ENCODE peak calls at places on chromosomes 4 and X, in four cellular contexts. T is pancreas, C is mesendoderm, X is NCI-H1436 treated with DMSO at 0.1 percent for 48 hours. B is an unnamed sample.

GRCh38 chr4:81164623-81165416 is 50.2 kb downstream of the PRKG2 start:
- DNase-seq in T (no peak), C (no peak), X (no peak), B (no peak)

GRCh38 chr4:122718265-122718664 is 14.2 kb upstream of the BBS12 start:
- DNase-seq in T (no peak), C (no peak), X (no peak), B (no peak)

GRCh38 chr4:136150046-136150445 is 1382.2 kb downstream of the PCDH18 start:
- DNase-seq in T (no peak), C (peak; percentile 35), X (no peak), B (no peak)

GRCh38 chr4:54099959-54100606 is at the start of gene GSX2:
- DNase-seq in T (no peak), C (peak; percentile 11), X (no peak), B (no peak)

GRCh38 chr4:14853186-14853946 is 148.9 kb upstream of the CPEB2 start:
- DNase-seq in T (no peak), C (peak; percentile 50), X (no peak), B (no peak)

GRCh38 chrX:42450228-42450627 is 327.7 kb downstream of the PPP1R2C start:
- DNase-seq in T (no peak), C (no peak), X (no peak), B (no peak)

GRCh38 chr4:10492486-10492885 is 35.3 kb upstream of the ZNF518B start:
- DNase-seq in T (no peak), C (no peak), X (no peak), B (no peak)

GRCh38 chr4:55910140-55910539 is 38.6 kb upstream of the CEP135 start:
- DNase-seq in T (no peak), C (no peak), X (no peak), B (no peak)

GRCh38 chr4:101983835-101984234 is 193.3 kb downstream of the BANK1 start:
- DNase-seq in T (no peak), C (no peak), X (no peak), B (no peak)

GRCh38 chrX:43958529-43958928 is 14.7 kb downstream of the NDP start:
- DNase-seq in T (no peak), C (peak; percentile 86), X (peak; percentile 28), B (no peak)

GRCh38 chrX:33211356-33212254 is at the start of gene DMD:
- DNase-seq in T (no peak), C (peak; percentile 55), X (no peak), B (no peak)

GRCh38 chr4:24551492-24552330 is 32.6 kb downstream of the DHX15 start:
- DNase-seq in T (no peak), C (no peak), X (no peak), B (no peak)